ENCODE peak calls at places on chromosomes 11 and 22, in five cellular contexts. F is neuronal stem cell, B is mesenchymal stem cell, C is trophoblast cell, X is H1. I is an unnamed sample.

GRCh38 chr11:66407651-66408050 is 13.2 kb upstream of the NPAS4 start:
- DNase-seq in F (no peak), B (no peak), C (no peak), X (no peak), I (no peak)

GRCh38 chr11:2802389-2803185 is 83.0 kb downstream of the CDKN1C start:
- DNase-seq in F (no peak), B (no peak), C (no peak), X (peak), I (peak)

GRCh38 chr11:121416909-121417567 is 35.1 kb upstream of the SORL1 start:
- DNase-seq in F (no peak), B (peak), C (no peak), X (no peak), I (no peak)

GRCh38 chr22:42642801-42643631 is 2.6 kb upstream of the ATP5MGL start:
- DNase-seq in F (no peak), B (no peak), C (no peak), X (no peak), I (no peak)

GRCh38 chr11:105211806-105212531 is 72.4 kb upstream of the CARD18 start:
- DNase-seq in F (no peak), B (peak), C (no peak), X (no peak), I (no peak)

GRCh38 chr11:10622957-10623787 is 54.7 kb upstream of the LYVE1 start:
- DNase-seq in F (no peak), B (no peak), C (no peak), X (peak), I (no peak)

GRCh38 chr22:50621491-50621880 is 6.5 kb downstream of the ARSA start:
- DNase-seq in F (no peak), B (no peak), C (no peak), X (no peak), I (peak)

GRCh38 chr11:78424334-78425270 is 7.0 kb upstream of the GAB2 start:
- DNase-seq in F (no peak), B (peak), C (no peak), X (no peak), I (no peak)

GRCh38 chr11:35141538-35141937 is 2.6 kb downstream of the CD44 start:
- DNase-seq in F (no peak), B (peak), C (no peak), X (no peak), I (no peak)

GRCh38 chr22:42608481-42609361 is 6.0 kb downstream of the POLDIP3 start:
- DNase-seq in F (peak), B (peak), C (peak), X (no peak), I (no peak)

GRCh38 chr11:45089251-45089650 is 57.2 kb upstream of the PRDM11 start:
- DNase-seq in F (no peak), B (peak), C (peak), X (no peak), I (no peak)

GRCh38 chr11:34316347-34317037 is 41.3 kb downstream of the ABTB2 start:
- DNase-seq in F (no peak), B (no peak), C (no peak), X (no peak), I (no peak)

GRCh38 chr11:73913472-73913871 is 36.7 kb downstream of the PAAF1 start:
- DNase-seq in F (no peak), B (no peak), C (no peak), X (no peak), I (no peak)

GRCh38 chr11:90587896-90588295 is 365.0 kb upstream of the CHORDC1 start:
- DNase-seq in F (no peak), B (no peak), C (no peak), X (no peak), I (no peak)

GRCh38 chr11:131690362-131690761 is 319.9 kb downstream of the NTM start:
- DNase-seq in F (no peak), B (no peak), C (no peak), X (no peak), I (no peak)

GRCh38 chr11:129372609-129373488 is 2.8 kb upstream of the BARX2 start:
- DNase-seq in F (peak), B (peak), C (no peak), X (peak), I (peak)

GRCh38 chr11:123841189-123841588 is 35.0 kb upstream of the OR6M1 start:
- DNase-seq in F (no peak), B (no peak), C (no peak), X (no peak), I (no peak)

GRCh38 chr11:103631841-103632240 is 404.6 kb upstream of the DDI1 start:
- DNase-seq in F (no peak), B (no peak), C (no peak), X (no peak), I (no peak)

GRCh38 chr11:133896028-133896427 is 50.7 kb upstream of the SPATA19 start:
- DNase-seq in F (no peak), B (no peak), C (no peak), X (peak), I (peak)

GRCh38 chr11:47800759-47801158 is 33.6 kb upstream of the FNBP4 start:
- DNase-seq in F (no peak), B (no peak), C (no peak), X (no peak), I (no peak)

GRCh38 chr11:62054484-62055121 is 69.2 kb upstream of the INCENP start:
- DNase-seq in F (no peak), B (peak), C (peak), X (no peak), I (peak)

GRCh38 chr22:27241430-27242110 is 560.0 kb downstream of the MN1 start:
- DNase-seq in F (no peak), B (peak), C (no peak), X (no peak), I (no peak)

GRCh38 chr11:16993495-16993894 is 20.7 kb downstream of the PLEKHA7 start:
- DNase-seq in F (no peak), B (no peak), C (no peak), X (no peak), I (no peak)

GRCh38 chr11:133618500-133618899 is 86.2 kb upstream of the OPCML start:
- DNase-seq in F (no peak), B (no peak), C (no peak), X (peak), I (no peak)

GRCh38 chr22:45278125-45278524 is 6.6 kb upstream of the UPK3A start:
- DNase-seq in F (no peak), B (no peak), C (no peak), X (no peak), I (no peak)
- H2BK12ac ChIP-seq in F (no peak), B (peak), C (peak), X (no peak), I (no peak)

DNA sequence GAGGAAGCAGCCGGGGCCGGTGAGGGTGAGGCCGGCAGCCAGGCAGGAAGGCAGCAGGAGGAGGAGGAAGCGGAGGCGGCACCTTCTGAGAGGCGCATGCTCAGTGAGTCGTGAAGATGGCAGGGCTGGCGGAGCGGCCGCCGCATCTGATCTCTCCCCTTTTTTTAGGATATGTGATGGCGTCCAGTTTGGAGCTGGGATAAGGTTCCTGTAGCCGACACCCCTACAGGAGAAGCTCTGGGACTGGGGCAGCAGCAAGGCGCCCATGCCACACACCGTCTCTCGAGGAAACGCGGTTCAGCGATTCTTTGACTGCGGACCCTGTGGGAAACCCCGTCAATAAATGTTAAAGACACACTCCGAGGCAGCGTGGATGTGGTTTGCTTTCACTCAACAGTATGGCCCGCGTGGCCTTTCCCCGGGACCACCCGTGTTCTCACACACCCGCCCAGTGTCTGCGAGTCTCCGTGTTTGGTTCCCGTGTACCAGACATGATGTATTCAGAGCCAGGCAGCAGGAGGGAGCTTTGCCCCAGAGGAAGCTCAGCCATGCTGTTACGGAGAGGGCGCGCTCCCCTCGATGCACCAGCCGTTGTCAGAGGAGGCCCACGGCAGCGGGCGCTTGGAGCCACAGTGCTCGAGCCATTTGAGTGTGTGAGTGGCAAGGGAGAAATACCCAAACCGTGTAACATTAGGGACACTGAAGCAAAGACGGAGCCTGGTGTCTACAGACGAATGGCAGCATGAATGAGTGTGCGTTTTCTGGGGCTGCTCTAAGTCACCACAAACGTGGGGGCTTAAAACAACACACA is 27.7 kb upstream of the PARVB start:
- DNase-seq in F (no peak), B (no peak), C (no peak), X (no peak), I (no peak)
- H2BK12ac ChIP-seq in F (no peak), B (no peak), C (no peak), X (no peak), I (no peak)

DNA sequence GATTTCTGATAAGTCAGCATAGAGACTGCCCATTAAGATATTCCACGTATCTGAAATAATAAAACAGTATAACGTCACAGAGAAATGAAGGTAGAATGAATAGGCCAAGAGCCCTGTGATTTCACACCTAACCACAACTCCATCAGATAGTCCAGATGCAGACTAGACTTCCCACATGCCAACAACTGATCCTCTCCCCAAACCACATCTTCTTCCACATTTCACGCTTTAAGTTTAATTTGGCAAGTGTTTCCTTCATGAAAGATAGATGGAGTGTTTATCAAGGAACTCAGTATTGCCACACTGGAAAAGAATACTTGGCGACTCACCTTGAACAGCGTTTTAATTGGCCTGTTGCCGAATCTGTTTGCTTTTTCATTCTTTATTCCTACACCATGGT is 81.5 kb downstream of the MUC15 start:
- DNase-seq in F (no peak), B (no peak), C (no peak), X (no peak), I (no peak)
- H2BK12ac ChIP-seq in F (no peak), B (no peak), C (no peak), X (no peak), I (no peak)

GRCh38 chr22:49323751-49324415 is 503.8 kb downstream of the BRD1 start:
- DNase-seq in F (no peak), B (no peak), C (no peak), X (peak), I (peak)

GRCh38 chr22:49321477-49322055 is 506.1 kb downstream of the BRD1 start:
- DNase-seq in F (no peak), B (no peak), C (no peak), X (peak), I (peak)

GRCh38 chr22:49322861-49323622 is 504.6 kb downstream of the BRD1 start:
- DNase-seq in F (no peak), B (no peak), C (no peak), X (peak), I (no peak)

GRCh38 chr22:49320714-49321476 is 506.8 kb downstream of the BRD1 start:
- DNase-seq in F (no peak), B (no peak), C (no peak), X (peak), I (peak)

DNA sequence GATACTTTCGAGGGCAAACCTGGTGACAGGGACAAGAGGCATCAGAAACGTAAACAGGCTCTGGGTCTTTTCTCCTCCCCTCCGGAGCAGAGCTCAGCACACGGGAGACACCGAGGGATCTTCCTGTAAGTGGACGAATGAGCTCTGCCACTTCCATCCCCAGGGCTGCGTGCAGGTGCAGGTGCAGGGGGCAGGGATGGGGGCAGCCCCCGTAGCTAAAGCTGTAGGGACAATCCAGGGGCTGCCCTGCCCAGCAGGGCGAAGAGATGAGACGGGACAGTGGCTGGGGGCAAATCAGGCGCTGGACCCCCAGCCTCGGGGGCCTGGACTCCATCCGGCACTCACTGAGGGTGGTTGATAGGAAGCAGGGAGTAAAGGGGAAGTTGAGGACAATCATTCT is 505.4 kb downstream of the BRD1 start:
- DNase-seq in F (no peak), B (no peak), C (no peak), X (peak), I (no peak)
- H2BK12ac ChIP-seq in F (no peak), B (no peak), C (no peak), X (no peak), I (no peak)

DNA sequence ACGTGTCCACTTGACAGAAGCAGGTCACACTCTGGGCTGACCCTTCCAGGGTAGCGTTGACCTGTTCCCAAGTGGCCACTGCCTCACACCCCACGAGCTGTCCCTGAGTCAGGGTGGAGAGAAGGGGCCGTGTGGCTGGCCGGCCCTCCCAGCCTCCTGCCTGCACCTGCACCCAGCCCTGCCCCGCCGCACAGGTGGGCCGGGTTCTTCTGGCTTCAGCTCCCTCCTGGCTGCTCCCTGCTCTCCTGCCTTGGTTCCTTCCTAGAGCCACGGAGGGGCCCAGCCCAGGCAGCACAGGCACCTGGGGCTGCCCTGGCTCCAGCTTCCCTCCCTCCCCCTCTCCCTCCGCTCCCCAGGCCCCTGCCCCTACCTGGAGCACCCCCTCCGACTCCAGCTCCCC is 42.3 kb downstream of the MOB2 start:
- DNase-seq in F (no peak), B (no peak), C (no peak), X (no peak), I (no peak)
- H2BK12ac ChIP-seq in F (no peak), B (no peak), C (no peak), X (no peak), I (no peak)

GRCh38 chr22:44309647-44310046 is 3.1 kb downstream of the SHISAL1 start:
- DNase-seq in F (no peak), B (peak), C (no peak), X (no peak), I (no peak)
- H2BK12ac ChIP-seq in F (no peak), B (peak), C (no peak), X (no peak), I (no peak)

DNA sequence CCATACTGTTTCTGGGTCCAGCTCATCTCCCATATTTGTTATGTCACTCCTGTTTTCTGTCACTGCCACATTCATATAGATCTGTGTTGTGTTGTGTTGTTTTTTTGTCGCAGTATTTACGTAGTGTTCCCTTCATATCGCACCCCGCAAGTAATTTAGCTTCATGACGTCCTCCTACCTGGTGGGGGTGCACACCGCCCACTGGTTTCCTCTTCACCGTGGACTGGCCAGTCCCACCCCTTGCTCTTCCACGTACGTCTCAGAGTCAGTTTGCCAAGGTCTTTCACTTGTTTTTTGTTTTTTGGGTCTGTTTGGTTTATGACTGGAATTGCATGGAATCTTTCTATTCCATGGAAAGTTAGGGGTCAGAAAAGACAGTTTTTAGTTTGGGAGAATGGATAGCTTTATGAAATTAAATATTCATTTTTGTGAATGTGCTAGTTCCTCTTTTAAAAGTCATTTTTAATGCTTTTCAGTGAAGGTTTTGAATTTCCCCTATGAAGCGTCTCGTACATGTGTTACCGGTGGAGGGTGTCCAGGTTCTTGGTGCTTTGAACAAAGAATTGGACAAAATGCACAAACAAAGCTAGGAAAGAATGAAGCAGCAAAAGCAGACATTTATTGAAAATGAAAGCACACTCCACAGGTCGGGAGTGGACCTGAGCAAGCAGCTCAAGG is 134.3 kb downstream of the TBC1D22A start:
- DNase-seq in F (no peak), B (no peak), C (no peak), X (no peak), I (no peak)
- H2BK12ac ChIP-seq in F (no peak), B (no peak), C (no peak), X (no peak), I (no peak)

DNA sequence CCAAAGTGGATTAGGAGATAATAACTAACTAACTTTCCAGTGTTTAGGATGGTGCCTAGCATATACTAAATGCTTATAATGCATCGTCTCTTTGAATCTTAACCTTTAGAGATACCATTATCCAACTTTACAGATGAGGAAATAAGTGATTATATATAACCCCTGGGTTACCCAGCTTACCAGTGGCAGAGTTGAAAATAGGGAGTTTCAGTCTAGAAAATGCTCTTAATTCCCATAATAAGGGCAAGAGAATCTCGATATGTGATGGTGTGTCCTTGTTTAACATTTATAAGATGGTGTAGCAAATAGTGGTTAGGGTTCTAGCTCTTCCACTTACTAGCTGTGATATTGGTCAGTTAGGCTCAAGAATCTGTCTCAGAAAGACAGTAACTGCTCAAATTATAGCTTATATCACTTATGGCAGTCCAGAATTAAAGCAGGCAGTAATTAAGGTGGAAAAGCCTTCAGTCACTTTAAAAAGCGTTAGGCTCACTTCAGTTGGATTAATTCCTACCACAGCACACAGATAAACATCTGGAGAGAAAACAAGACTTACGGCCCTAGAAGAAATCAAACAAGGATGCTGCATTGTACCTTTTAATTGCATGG is 6.3 kb downstream of the XBP1 start:
- DNase-seq in F (no peak), B (no peak), C (no peak), X (no peak), I (no peak)
- H2BK12ac ChIP-seq in F (no peak), B (no peak), C (no peak), X (no peak), I (no peak)

GRCh38 chr11:36164522-36165250 is 124.5 kb downstream of the COMMD9 start:
- DNase-seq in F (no peak), B (peak), C (no peak), X (no peak), I (no peak)

GRCh38 chr11:36162282-36162825 is 126.9 kb downstream of the COMMD9 start:
- DNase-seq in F (no peak), B (no peak), C (no peak), X (no peak), I (no peak)

GRCh38 chr11:36165638-36166389 is 123.4 kb downstream of the COMMD9 start:
- DNase-seq in F (no peak), B (no peak), C (no peak), X (no peak), I (no peak)

GRCh38 chr11:36161572-36161971 is 127.7 kb downstream of the COMMD9 start:
- DNase-seq in F (no peak), B (no peak), C (no peak), X (no peak), I (no peak)

DNA sequence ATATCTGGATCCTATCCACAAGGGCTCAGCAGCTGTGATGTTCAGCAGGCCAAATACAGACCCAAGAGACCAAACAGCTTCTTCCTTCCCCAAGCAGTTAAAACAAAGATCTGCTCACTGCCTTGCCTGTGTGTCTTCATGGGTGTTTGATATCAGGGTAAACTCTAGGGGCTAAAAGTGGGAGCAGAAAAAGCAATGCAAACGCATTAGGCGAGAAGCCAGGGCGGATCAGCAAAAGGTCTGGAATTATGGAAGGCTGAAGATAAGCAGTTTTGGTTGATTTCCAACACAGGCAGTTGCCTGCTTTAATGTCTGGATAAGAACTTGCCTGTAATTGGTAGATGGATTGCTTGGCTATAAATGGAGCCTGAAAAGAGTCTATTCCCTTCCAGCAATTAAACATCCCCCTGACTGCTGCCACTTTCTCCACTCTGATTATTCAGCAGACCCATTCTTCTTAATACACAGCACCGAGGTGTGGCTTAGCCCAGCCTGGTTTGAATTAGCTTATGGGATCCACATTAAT is 126.3 kb downstream of the COMMD9 start:
- DNase-seq in F (no peak), B (no peak), C (no peak), X (no peak), I (no peak)
- H2BK12ac ChIP-seq in F (no peak), B (no peak), C (no peak), X (no peak), I (no peak)

I was measured in H9.